ENCODE peak calls at places on chromosomes 1 and 21, in six cellular contexts. D is SK-N-SH; I is CD4-positive, CD25-positive, alpha-beta regulatory T cell; K is thoracic aorta; L is tibial nerve; N is cardiac muscle cell. Y is an unnamed sample.
A peak's percentile ranks its signal among the peaks of the same experiment; 100 is the strongest.

GRCh38 chr1:240559781-240560180 is 52.2 kb downstream of the GREM2 start:
- DNase-seq in D (no peak), I (no peak), K (no peak), L (no peak), N (peak; percentile 9), Y (no peak)

GRCh38 chr21:39238275-39238674 is 55.0 kb upstream of the PSMG1 start:
- DNase-seq in D (no peak), I (no peak), K (no peak), L (no peak), N (no peak), Y (no peak)

GRCh38 chr1:247118946-247119446 is 14.8 kb upstream of the ZNF669 start:
- DNase-seq in D (peak; percentile 72), I (no peak), K (no peak), L (no peak), N (peak; percentile 47), Y (no peak)

GRCh38 chr1:18580676-18581419 is 49.8 kb upstream of the PAX7 start:
- DNase-seq in D (no peak), I (no peak), K (no peak), L (no peak), N (no peak), Y (no peak)

GRCh38 chr1:100794719-100795645 is 75.4 kb downstream of the VCAM1 start:
- DNase-seq in D (no peak), I (no peak), K (no peak), L (no peak), N (peak; percentile 78), Y (no peak)

GRCh38 chr1:32767156-32767555 is 50.0 kb downstream of the YARS1 start:
- DNase-seq in D (no peak), I (no peak), K (no peak), L (no peak), N (no peak), Y (no peak)

GRCh38 chr1:167602840-167603239 is 27.2 kb upstream of the RCSD1 start:
- DNase-seq in D (no peak), I (no peak), K (no peak), L (no peak), N (no peak), Y (peak; percentile 52)

GRCh38 chr1:115782571-115783281 is 14.2 kb upstream of the CASQ2 start:
- DNase-seq in D (no peak), I (no peak), K (no peak), L (no peak), N (peak; percentile 82), Y (no peak)

GRCh38 chr1:206804156-206804737 is 32.0 kb upstream of the IL10 start:
- DNase-seq in D (no peak), I (no peak), K (no peak), L (no peak), N (no peak), Y (no peak)

GRCh38 chr1:56477164-56478111 is 101.9 kb downstream of the PLPP3 start:
- DNase-seq in D (peak; percentile 39), I (no peak), K (no peak), L (peak; percentile 34), N (peak; percentile 87), Y (no peak)

GRCh38 chr1:45348020-45348419 is 7.8 kb upstream of the MUTYH start:
- DNase-seq in D (no peak), I (no peak), K (no peak), L (no peak), N (no peak), Y (no peak)

GRCh38 chr21:29085106-29085752 is 11.8 kb upstream of the CCT8 start:
- DNase-seq in D (no peak), I (no peak), K (no peak), L (no peak), N (no peak), Y (no peak)

GRCh38 chr1:27057801-27058647 is 45.4 kb upstream of the TENT5B start:
- DNase-seq in D (peak; percentile 68), I (no peak), K (no peak), L (no peak), N (peak; percentile 25), Y (no peak)

GRCh38 chr21:46063227-46063626 is 34.7 kb upstream of the COL6A2 start:
- DNase-seq in D (no peak), I (no peak), K (no peak), L (no peak), N (no peak), Y (no peak)

GRCh38 chr1:31010081-31010989 is 55.2 kb downstream of the PUM1 start:
- DNase-seq in D (no peak), I (peak; percentile 20), K (no peak), L (no peak), N (no peak), Y (no peak)

GRCh38 chr1:31705080-31705866 is 1.5 kb upstream of the COL16A1 start:
- DNase-seq in D (peak; percentile 62), I (no peak), K (peak; percentile 30), L (peak; percentile 60), N (peak; percentile 77), Y (peak; percentile 40)

GRCh38 chr1:241007668-241008067 is 349.3 kb downstream of the RGS7 start:
- DNase-seq in D (no peak), I (no peak), K (no peak), L (no peak), N (no peak), Y (no peak)

GRCh38 chr1:119582801-119583200 is 65.3 kb downstream of the ZNF697 start:
- DNase-seq in D (peak; percentile 19), I (no peak), K (no peak), L (peak; percentile 35), N (peak; percentile 83), Y (no peak)

GRCh38 chr1:63724375-63724774 is 49.4 kb upstream of the ROR1 start:
- DNase-seq in D (no peak), I (no peak), K (no peak), L (no peak), N (no peak), Y (no peak)

GRCh38 chr1:9816199-9816598 is 7.6 kb downstream of the CLSTN1 start:
- DNase-seq in D (no peak), I (no peak), K (no peak), L (no peak), N (no peak), Y (no peak)

GRCh38 chr1:51760872-51761271 is 117.7 kb downstream of the NRDC start:
- DNase-seq in D (no peak), I (no peak), K (no peak), L (no peak), N (no peak), Y (no peak)

GRCh38 chr1:8671313-8671917 is 146.0 kb downstream of the RERE start:
- DNase-seq in D (peak; percentile 60), I (peak; percentile 33), K (no peak), L (no peak), N (peak; percentile 91), Y (peak; percentile 15)

GRCh38 chr1:106961671-106962070 is 94.8 kb upstream of the PRMT6 start:
- DNase-seq in D (no peak), I (no peak), K (no peak), L (no peak), N (no peak), Y (no peak)

GRCh38 chr21:33975548-33976081 is 60.0 kb upstream of the ATP5PO start:
- DNase-seq in D (no peak), I (no peak), K (no peak), L (no peak), N (no peak), Y (peak; percentile 83)

GRCh38 chr1:201408176-201408814 is 9.2 kb upstream of the LAD1 start:
- DNase-seq in D (peak; percentile 91), I (peak; percentile 41), K (peak; percentile 24), L (peak; percentile 70), N (peak; percentile 80), Y (peak; percentile 35)

GRCh38 chr21:28608646-28609045 is 384.0 kb downstream of the LTN1 start:
- DNase-seq in D (no peak), I (no peak), K (no peak), L (no peak), N (no peak), Y (no peak)

GRCh38 chr21:44696572-44696971 is 400 bp upstream of the KRTAP10-12 start:
- DNase-seq in D (peak; percentile 21), I (no peak), K (no peak), L (no peak), N (no peak), Y (no peak)

DNA sequence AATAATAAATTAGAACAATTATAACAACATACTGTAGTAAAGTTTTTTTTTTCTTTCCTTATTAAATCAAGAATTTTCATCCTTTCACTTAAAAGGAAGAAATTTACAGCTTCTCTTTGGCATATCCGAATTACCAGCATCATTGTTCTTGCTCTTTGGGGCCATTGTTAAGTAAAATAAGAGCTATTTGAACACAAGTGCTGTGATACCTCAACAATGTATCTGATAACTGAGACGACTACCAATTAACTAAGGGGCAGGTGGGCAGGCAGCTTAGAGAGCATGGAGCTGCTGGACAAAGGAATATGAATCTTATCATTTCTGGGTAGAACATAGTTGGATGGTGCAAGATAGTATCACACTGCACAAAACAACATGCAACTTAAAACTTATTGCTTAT is 719.9 kb upstream of the TMPRSS15 start:
- DNase-seq in D (no peak), I (no peak), K (no peak), L (no peak), N (no peak), Y (no peak)
- H3K9me3 ChIP-seq in D (no peaks in the 10 kb centered on the region), I (peaks cover 4% of the 10 kb centered on the region), K (no peaks in the 10 kb centered on the region), L (no peaks in the 10 kb centered on the region), N (no peaks in the 10 kb centered on the region), Y (no peaks in the 10 kb centered on the region)

GRCh38 chr1:4769516-4770280 is 115.3 kb downstream of the AJAP1 start:
- DNase-seq in D (no peak), I (no peak), K (no peak), L (no peak), N (no peak), Y (no peak)
- H3K9me3 ChIP-seq in D (no peaks in the 10 kb centered on the region), I (no peaks in the 10 kb centered on the region), K (no peaks in the 10 kb centered on the region), L (no peaks in the 10 kb centered on the region), N (no peaks in the 10 kb centered on the region), Y (no peaks in the 10 kb centered on the region)

DNA sequence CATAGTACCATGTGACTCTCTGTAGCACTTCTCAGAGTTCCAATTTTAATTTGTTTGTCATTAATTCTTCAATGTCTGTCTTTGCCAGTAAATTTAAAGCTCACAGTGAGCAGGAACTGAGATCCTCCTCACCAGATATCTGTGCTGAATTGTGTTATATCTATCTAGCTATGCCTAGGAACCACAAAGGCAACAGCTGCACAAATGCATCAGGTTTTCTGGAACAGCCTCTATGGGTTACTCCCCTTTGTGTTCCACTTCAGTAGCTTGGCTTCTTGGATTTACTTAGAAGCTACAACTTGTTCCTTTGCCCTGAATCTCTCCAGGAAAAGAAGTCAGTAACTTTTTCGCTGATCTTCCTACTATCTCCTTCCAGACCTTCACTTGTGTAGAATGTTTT is 1237.8 kb upstream of the ADGRL4 start:
- DNase-seq in D (no peak), I (no peak), K (no peak), L (no peak), N (no peak), Y (no peak)
- H3K9me3 ChIP-seq in D (no peaks in the 10 kb centered on the region), I (no peaks in the 10 kb centered on the region), K (no peaks in the 10 kb centered on the region), L (no peaks in the 10 kb centered on the region), N (no peaks in the 10 kb centered on the region), Y (no peaks in the 10 kb centered on the region)

DNA sequence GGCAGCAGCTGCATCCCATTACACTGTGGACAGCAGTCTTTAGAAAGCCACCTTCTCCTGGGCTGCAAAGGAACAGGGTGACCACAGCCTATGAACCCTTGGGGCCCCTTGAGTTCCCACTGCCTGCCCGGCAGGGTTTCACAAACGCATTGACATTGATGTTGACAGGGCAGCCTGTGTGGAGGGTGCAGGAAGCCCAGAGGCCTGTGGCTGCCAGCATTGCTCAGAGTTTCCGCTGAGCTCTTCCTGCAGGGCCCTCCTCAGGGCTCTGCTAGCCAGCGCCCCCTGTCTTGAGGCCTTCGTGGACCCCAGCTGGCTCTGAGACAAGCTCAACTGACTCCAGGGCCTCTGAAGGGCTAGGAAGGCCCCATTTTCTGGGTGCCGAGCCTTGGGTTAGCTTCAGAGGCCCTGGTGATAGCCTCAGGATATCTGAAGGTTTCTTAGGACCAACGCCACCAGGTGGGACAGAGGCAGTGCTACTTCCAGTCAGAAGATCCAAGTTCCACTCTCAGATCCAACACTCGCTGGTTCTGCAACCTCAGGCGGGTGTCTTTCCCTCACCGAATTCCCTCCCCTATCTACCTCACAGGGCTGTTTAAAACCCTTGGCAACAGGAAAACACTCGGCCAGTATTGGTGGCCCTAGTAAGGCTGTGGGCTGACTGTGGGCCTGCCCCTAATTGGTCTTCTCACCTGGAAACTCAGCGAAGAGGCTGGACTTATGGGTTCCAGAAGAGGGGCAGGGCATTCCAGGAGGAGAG is 27.2 kb upstream of the EPS8L3 start:
- DNase-seq in D (no peak), I (peak; percentile 75), K (no peak), L (no peak), N (peak; percentile 91), Y (peak; percentile 65)
- H3K9me3 ChIP-seq in D (no peaks in the 10 kb centered on the region), I (no peaks in the 10 kb centered on the region), K (no peaks in the 10 kb centered on the region), L (no peaks in the 10 kb centered on the region), N (no peaks in the 10 kb centered on the region), Y (no peaks in the 10 kb centered on the region)

Y was measured in CD8-positive, alpha-beta memory T cell.